ENCODE peak calls at places on chromosomes 6 and 20, in four cellular contexts. J is tibial nerve, K is neural crest cell, O is OCI-LY7. V is an unnamed sample.

GRCh38 chr6:88708197-88708744 is 255.1 kb downstream of the RNGTT start:
- DNase-seq in J (no peak), K (no peak), O (no peak), V (no peak)

GRCh38 chr20:46118481-46119020 is 437 bp downstream of the CD40 start:
- DNase-seq in J (no peak), K (no peak), O (peak), V (peak)

GRCh38 chr20:58661298-58662141 is 10.4 kb downstream of the STX16 start:
- DNase-seq in J (no peak), K (no peak), O (peak), V (no peak)

GRCh38 chr6:36954262-36954931 is at the start of gene PI16:
- DNase-seq in J (no peak), K (no peak), O (no peak), V (no peak)

GRCh38 chr20:33178726-33179125 is 10.8 kb downstream of the BPIFA2 start:
- DNase-seq in J (no peak), K (no peak), O (no peak), V (peak)

GRCh38 chr6:40359808-40360207 is 227.4 kb downstream of the LRFN2 start:
- DNase-seq in J (no peak), K (no peak), O (no peak), V (no peak)

GRCh38 chr6:140540743-140541142 is 1166.3 kb upstream of the CITED2 start:
- DNase-seq in J (no peak), K (no peak), O (no peak), V (no peak)

GRCh38 chr20:53827996-53828672 is 234.5 kb upstream of the ZNF217 start:
- DNase-seq in J (no peak), K (no peak), O (no peak), V (no peak)

GRCh38 chr6:11140061-11140460 is 28.5 kb upstream of the ERVFRD-1 start:
- DNase-seq in J (no peak), K (no peak), O (no peak), V (no peak)

GRCh38 chr20:21653628-21654027 is 51.8 kb upstream of the PAX1 start:
- DNase-seq in J (no peak), K (no peak), O (no peak), V (no peak)

GRCh38 chr6:18742406-18742805 is 355.3 kb downstream of the RNF144B start:
- DNase-seq in J (no peak), K (no peak), O (no peak), V (no peak)

GRCh38 chr20:23224806-23225205 is 125.8 kb upstream of the NXT1 start:
- DNase-seq in J (no peak), K (no peak), O (no peak), V (no peak)

GRCh38 chr6:118971682-118972081 is 36.7 kb upstream of the MCM9 start:
- DNase-seq in J (no peak), K (no peak), O (no peak), V (no peak)

GRCh38 chr6:28005124-28005662 is 48.2 kb downstream of the OR2B6 start:
- DNase-seq in J (no peak), K (no peak), O (no peak), V (no peak)

GRCh38 chr20:4835244-4836177 is 113.8 kb downstream of the PRND start:
- DNase-seq in J (peak), K (no peak), O (no peak), V (no peak)

GRCh38 chr6:16316741-16317251 is 78.4 kb downstream of the GMPR start:
- DNase-seq in J (no peak), K (no peak), O (peak), V (peak)

GRCh38 chr6:33082702-33083101 is 6.9 kb downstream of the HLA-DPB1 start:
- DNase-seq in J (no peak), K (no peak), O (peak), V (peak)

GRCh38 chr6:122798099-122798641 is 9.1 kb downstream of the SMPDL3A start:
- DNase-seq in J (no peak), K (no peak), O (no peak), V (no peak)

GRCh38 chr6:151161363-151161762 is 78.4 kb upstream of the AKAP12 start:
- DNase-seq in J (no peak), K (peak), O (no peak), V (no peak)

GRCh38 chr20:25089662-25090061 is 7.7 kb upstream of the VSX1 start:
- DNase-seq in J (no peak), K (no peak), O (no peak), V (no peak)

GRCh38 chr6:47308674-47309325 is 905 bp downstream of the TNFRSF21 start:
- DNase-seq in J (no peak), K (peak), O (peak), V (peak)

GRCh38 chr6:84731901-84732300 is 32.5 kb downstream of the TBX18 start:
- DNase-seq in J (no peak), K (no peak), O (no peak), V (no peak)

GRCh38 chr6:167963589-167964057 is 33.8 kb upstream of the KIF25 start:
- DNase-seq in J (no peak), K (no peak), O (no peak), V (no peak)

GRCh38 chr20:50691585-50692552 is 527 bp upstream of the RIPOR3 start:
- DNase-seq in J (no peak), K (peak), O (no peak), V (peak)

GRCh38 chr20:16922834-16923233 is 174.7 kb downstream of the OTOR start:
- DNase-seq in J (no peak), K (no peak), O (no peak), V (no peak)

GRCh38 chr6:108744996-108745395 is 103.2 kb upstream of the ARMC2 start:
- DNase-seq in J (no peak), K (no peak), O (no peak), V (no peak)

GRCh38 chr6:128394171-128394570 is 126.2 kb downstream of the PTPRK start:
- DNase-seq in J (no peak), K (no peak), O (no peak), V (no peak)

GRCh38 chr20:51541189-51542032 is 1.1 kb downstream of the NFATC2 start:
- DNase-seq in J (peak), K (no peak), O (peak), V (peak)

GRCh38 chr20:47710665-47711045 is 74.6 kb downstream of the SULF2 start:
- DNase-seq in J (no peak), K (no peak), O (no peak), V (no peak)

GRCh38 chr6:93468291-93468690 is 48.9 kb upstream of the EPHA7 start:
- DNase-seq in J (no peak), K (no peak), O (no peak), V (no peak)

GRCh38 chr6:14584450-14584849 is 466.9 kb downstream of the CD83 start:
- DNase-seq in J (no peak), K (no peak), O (no peak), V (no peak)

GRCh38 chr6:46221221-46221793 is 50.5 kb upstream of the ENPP5 start:
- DNase-seq in J (no peak), K (no peak), O (peak), V (no peak)

GRCh38 chr6:3272911-3273547 is 14.3 kb downstream of the PSMG4 start:
- DNase-seq in J (no peak), K (no peak), O (no peak), V (no peak)

GRCh38 chr6:135066806-135067205 is 12.2 kb upstream of the HBS1L start:
- DNase-seq in J (no peak), K (no peak), O (no peak), V (no peak)

GRCh38 chr6:17712573-17712972 is 5.8 kb upstream of the NUP153 start:
- DNase-seq in J (no peak), K (no peak), O (no peak), V (no peak)

DNA sequence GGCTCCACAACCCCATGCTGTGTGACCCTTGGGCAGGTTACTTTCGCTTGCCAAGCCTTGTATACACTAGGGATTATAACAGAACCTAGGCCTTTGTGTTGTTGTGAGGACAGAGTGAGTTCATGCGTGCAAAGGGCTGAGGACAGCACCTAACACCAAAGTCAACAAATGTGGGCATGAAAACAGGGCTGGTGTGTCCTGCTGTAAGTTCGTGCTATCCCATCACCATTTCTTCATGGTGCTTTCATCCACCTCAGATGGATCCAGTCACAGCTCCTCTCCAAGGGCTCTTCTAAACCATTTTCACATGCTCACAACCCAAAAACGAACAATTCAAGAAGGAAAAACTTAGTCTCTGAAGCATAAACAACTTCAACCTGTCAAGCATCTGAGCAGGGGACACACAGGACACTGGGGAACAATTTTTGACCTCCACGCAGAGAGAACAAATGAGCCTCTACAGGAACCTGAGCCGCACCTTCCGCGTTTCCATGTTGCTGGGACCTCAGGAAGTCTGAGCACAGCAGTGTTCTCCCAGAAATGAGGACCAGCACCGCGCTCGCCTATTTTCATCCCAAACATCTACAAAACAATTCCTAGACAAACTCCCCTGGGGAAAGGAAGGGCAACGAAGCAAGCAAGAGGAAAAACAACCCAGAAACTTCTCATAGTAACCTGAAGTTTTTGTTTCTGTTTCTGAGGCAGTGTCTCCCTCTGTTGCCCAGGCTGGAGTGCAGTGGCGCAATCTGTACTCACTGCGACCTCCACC is 3.1 kb downstream of the LRP11 start:
- DNase-seq in J (no peak), K (no peak), O (no peak), V (no peak)
- TF ChIP-seq CTCF in J (no peak), K (no peak), O (peak), V (no peak)

GRCh38 chr6:30670760-30671527 is 1.9 kb downstream of the DHX16 start:
- DNase-seq in J (no peak), K (no peak), O (no peak), V (peak)
- TF ChIP-seq CTCF in J (no peak), K (peak), O (peak), V (no peak)

DNA sequence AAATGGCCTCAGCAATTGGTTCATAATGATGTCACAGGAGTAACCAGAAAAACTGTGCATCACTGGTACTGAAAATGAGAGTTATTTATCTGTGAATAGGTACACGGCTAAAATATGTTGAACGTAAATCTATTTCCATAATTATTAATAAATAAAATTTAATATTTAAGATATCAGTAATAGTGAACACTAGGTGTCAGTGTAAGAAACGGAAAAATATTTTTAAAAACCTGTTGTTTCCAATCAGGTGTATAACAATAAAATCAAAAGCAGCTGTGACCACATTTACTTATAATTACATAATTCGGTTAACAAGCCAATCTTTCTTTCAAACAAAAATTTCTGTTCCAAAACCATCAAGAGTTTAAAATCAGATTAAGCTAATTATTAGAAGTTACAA is 241.4 kb upstream of the RUNX2 start:
- DNase-seq in J (no peak), K (no peak), O (no peak), V (no peak)
- TF ChIP-seq CTCF in J (no peak), K (no peak), O (peak), V (no peak)

GRCh38 chr6:38720295-38720694 is 5.2 kb downstream of the DNAH8 start:
- DNase-seq in J (no peak), K (no peak), O (no peak), V (no peak)
- TF ChIP-seq CTCF in J (no peak), K (peak), O (peak), V (no peak)

GRCh38 chr6:52843600-52843999 is 3.0 kb upstream of the GSTA5 start:
- DNase-seq in J (no peak), K (no peak), O (no peak), V (no peak)

GRCh38 chr6:52840763-52841585 is at the start of gene GSTA5:
- DNase-seq in J (no peak), K (no peak), O (no peak), V (no peak)

GRCh38 chr6:52834481-52834880 is 6.1 kb downstream of the GSTA5 start:
- DNase-seq in J (no peak), K (no peak), O (no peak), V (no peak)

DNA sequence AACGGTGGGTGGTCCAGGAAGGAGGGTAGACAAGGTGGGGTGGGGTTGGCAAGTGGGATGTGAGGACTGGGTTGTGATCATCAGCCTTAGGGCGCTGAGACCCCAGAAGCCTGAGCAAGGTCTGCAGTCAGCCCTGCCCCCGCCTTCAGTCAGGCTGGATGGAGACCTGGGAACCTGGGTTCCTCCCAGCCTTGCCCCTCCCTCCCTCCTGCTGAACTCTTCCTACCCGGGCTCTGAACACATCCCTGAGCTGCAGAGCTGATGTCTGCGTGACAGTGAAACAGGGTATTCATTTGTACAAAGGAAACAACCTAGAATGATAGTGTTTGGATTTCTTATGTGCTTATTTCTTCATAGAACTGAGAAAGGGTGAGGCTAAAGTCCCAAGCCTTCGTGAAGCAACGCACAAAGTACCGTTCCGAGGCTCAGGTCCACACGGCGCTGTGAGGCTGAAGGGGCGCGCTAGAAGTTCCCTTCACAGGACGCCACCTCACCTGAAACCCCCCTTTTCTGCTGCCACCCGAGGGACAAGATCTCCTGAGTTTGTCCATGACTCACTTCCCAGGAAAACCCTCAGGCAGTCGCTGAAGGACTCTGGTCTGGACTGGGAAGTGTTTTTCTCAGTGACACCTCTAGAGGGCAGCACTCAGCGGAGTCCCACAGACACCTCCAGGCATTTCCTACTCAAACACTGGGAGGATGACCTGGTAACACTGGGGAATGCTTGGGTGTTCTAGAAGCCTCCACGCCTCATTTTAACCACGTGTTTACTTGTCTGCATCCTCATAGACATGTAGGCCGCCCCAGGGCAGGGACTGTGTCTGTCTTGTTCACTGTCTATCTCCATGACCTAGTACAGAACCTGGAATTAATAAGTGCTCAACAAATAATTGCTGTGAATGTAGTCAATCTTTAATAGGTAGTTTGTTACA is 1.2 kb downstream of the GSTA5 start:
- DNase-seq in J (no peak), K (peak), O (peak), V (peak)
- TF ChIP-seq CTCF in J (no peak), K (peak), O (peak), V (peak)

DNA sequence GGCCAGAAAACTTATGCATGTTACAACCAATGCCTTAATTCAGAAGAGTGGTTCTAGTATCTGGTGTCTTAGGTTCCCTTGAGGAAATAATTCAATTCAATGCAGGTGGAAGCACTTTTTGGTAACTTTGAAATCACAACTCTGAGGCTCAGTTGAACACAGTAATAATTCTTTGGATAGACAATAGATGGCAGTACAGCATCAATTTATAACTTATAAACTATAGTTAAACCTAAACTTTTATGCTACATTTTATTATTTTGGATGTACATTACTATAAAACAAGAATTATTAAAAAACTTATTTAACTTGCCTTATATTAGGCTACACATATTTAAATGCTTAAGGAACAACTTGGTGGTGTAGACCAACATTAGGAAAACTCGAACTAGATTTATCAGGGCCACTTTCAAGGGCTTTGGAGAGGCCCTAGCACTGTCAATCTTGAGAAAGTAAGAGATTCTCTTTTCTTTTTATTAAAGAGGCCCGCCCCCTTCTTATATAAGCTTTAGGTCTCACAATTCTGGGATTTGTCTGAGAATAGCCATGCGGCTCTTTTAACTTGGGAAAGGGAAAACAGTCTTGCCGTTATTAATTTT is 85.9 kb downstream of the CRYBG1 start:
- DNase-seq in J (no peak), K (no peak), O (peak), V (no peak)
- TF ChIP-seq CTCF in J (peak), K (peak), O (peak), V (peak)

DNA sequence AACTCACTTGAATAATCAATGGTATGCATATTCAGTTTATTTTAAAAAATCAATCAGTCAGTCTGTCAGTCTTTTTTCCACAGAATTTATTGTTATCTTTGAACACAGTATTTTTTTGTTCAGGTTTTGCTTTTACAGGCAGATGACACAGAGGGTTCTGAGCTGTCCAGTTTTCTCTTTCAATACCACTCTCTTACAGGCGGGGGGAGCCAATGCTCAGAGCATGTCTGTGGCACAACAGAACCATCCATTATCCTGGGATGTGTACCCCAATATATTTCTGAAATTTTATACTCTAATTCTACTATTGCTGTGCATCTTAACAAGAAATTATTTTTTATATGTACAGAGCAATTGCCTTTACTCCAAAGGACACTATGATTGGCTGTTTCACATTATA is 21.2 kb downstream of the ROS1 start:
- DNase-seq in J (no peak), K (no peak), O (no peak), V (no peak)
- TF ChIP-seq CTCF in J (no peak), K (peak), O (peak), V (no peak)

GRCh38 chr6:142322504-142323198 is 20.8 kb downstream of the ADGRG6 start:
- DNase-seq in J (no peak), K (no peak), O (no peak), V (no peak)

GRCh38 chr6:142324111-142324510 is 22.3 kb downstream of the ADGRG6 start:
- DNase-seq in J (no peak), K (no peak), O (no peak), V (no peak)

GRCh38 chr6:142323377-142323776 is 21.6 kb downstream of the ADGRG6 start:
- DNase-seq in J (no peak), K (no peak), O (no peak), V (no peak)

GRCh38 chr6:142322066-142322465 is 20.3 kb downstream of the ADGRG6 start:
- DNase-seq in J (no peak), K (no peak), O (no peak), V (no peak)

DNA sequence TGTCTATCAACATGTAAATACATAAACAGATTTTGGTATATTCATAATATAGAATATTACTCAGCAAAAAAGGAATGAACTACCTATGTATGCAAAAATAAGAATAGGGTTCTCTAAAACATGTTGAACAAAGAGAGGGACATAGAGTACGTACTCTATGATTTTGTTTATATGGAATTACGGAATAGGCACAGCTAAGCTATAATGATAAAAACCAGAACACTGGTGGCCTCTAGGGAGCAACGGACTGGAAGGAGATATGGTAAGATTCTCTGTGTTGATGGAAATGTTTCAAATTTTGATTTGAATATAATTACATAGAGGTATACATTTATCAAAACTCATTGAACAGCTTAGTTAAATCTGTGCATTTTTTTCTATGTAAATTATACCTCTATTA is 19.6 kb downstream of the ADGRG6 start:
- DNase-seq in J (no peak), K (no peak), O (no peak), V (no peak)
- TF ChIP-seq CTCF in J (no peak), K (no peak), O (no peak), V (no peak)

GRCh38 chr20:3461911-3462677 is 8.7 kb upstream of the ATRN start:
- DNase-seq in J (no peak), K (no peak), O (no peak), V (no peak)
- TF ChIP-seq CTCF in J (no peak), K (no peak), O (no peak), V (no peak)